ENCODE peak calls at places on chromosomes 16 and 17, in ten cellular contexts. E is lower leg skin; V is neural progenitor cell; A is activated CD8-positive, alpha-beta T cell treated with anti-CD3 and anti-CD28 coated beads for 36 hours; H is left ventricle myocardium inferior; M is activated B cell treated with CpG ODN at 0.5 μM for 24 hours; C is foreskin keratinocyte; F is cardiac fibroblast; O is thoracic aorta; Q is GM13976. W is an unnamed sample.

GRCh38 chr17:14320098-14320497 is 19.2 kb downstream of the HS3ST3B1 start:
- DNase-seq in A (no peak), H (no peak), C (no peak), M (no peak), E (peak), Q (no peak), O (no peak), V (no peak), F (no peak), W (no peak)

GRCh38 chr17:65243838-65244237 is 106.7 kb downstream of the RGS9 start:
- DNase-seq in O (peak), C (no peak), E (peak), F (peak), M (no peak), Q (no peak), A (peak), H (no peak), V (peak), W (no peak)

GRCh38 chr17:48037036-48037881 is at the start of gene COPZ2:
- DNase-seq in O (peak), A (peak), Q (peak), C (no peak), M (peak), H (peak), F (peak), E (peak), V (peak), W (peak)

GRCh38 chr17:30524847-30525246 is 47.6 kb downstream of the GOSR1 start:
- DNase-seq in A (no peak), F (peak), E (no peak), H (no peak), C (no peak), V (no peak), Q (no peak), M (no peak), O (no peak), W (no peak)

GRCh38 chr17:6094926-6095325 is 24.7 kb downstream of the WSCD1 start:
- DNase-seq in C (no peak), Q (no peak), M (no peak), F (no peak), O (no peak), A (no peak), H (no peak), V (no peak), E (no peak), W (no peak)

GRCh38 chr17:27770877-27771276 is 29.5 kb downstream of the NOS2 start:
- DNase-seq in F (no peak), E (no peak), H (no peak), M (no peak), Q (no peak), V (no peak), O (no peak), A (no peak), C (no peak), W (no peak)

GRCh38 chr16:73037331-73037745 is 10.6 kb downstream of the ZFHX3 start:
- DNase-seq in C (no peak), E (no peak), A (no peak), V (no peak), H (peak), Q (peak), F (no peak), M (no peak), O (no peak), W (no peak)

GRCh38 chr16:85370881-85371651 is 242.1 kb upstream of the GSE1 start:
- DNase-seq in H (no peak), V (no peak), C (no peak), Q (no peak), M (no peak), E (peak), A (no peak), F (peak), O (peak), W (no peak)

GRCh38 chr16:14424595-14424994 is 205.5 kb downstream of the PARN start:
- DNase-seq in M (no peak), C (no peak), V (no peak), A (no peak), O (no peak), F (no peak), Q (no peak), H (no peak), E (no peak), W (no peak)

GRCh38 chr16:35862242-35862641 is 2402.8 kb downstream of the TP53TG3F start:
- DNase-seq in O (no peak), M (no peak), H (no peak), F (no peak), V (no peak), Q (no peak), A (no peak), C (no peak), E (no peak), W (no peak)

GRCh38 chr17:14688134-14688533 is 387.3 kb downstream of the HS3ST3B1 start:
- DNase-seq in C (no peak), V (no peak), M (no peak), E (no peak), A (no peak), H (no peak), Q (no peak), O (no peak), F (no peak), W (no peak)

GRCh38 chr16:57187508-57187854 is 1.4 kb downstream of the RSPRY1 start:
- DNase-seq in A (peak), Q (peak), C (no peak), E (no peak), V (no peak), M (no peak), O (no peak), H (no peak), F (no peak), W (peak)

GRCh38 chr17:9928601-9929341 is 23.7 kb upstream of the RCVRN start:
- DNase-seq in Q (no peak), O (no peak), E (no peak), A (no peak), F (peak), H (no peak), M (no peak), V (peak), C (peak), W (no peak)

GRCh38 chr16:21159281-21159951 is 942 bp downstream of the LDAF1 start:
- DNase-seq in Q (peak), V (peak), E (peak), A (peak), F (peak), C (peak), H (peak), O (no peak), M (peak), W (peak)

GRCh38 chr17:73309727-73310555 is 1.9 kb downstream of the CDC42EP4 start:
- DNase-seq in H (no peak), O (no peak), A (no peak), V (peak), M (no peak), Q (no peak), C (no peak), E (no peak), F (peak), W (no peak)

GRCh38 chr17:78375401-78376079 is 2.9 kb upstream of the PGS1 start:
- DNase-seq in C (peak), M (no peak), A (no peak), H (no peak), O (no peak), Q (no peak), F (peak), V (no peak), E (peak), W (no peak)

GRCh38 chr17:72383053-72383847 is 262.4 kb downstream of the SOX9 start:
- DNase-seq in Q (no peak), E (no peak), M (no peak), A (no peak), F (no peak), H (peak), V (peak), C (no peak), O (no peak), W (no peak)

GRCh38 chr17:17401271-17401781 is 75.5 kb upstream of the MED9 start:
- DNase-seq in E (no peak), V (peak), H (no peak), C (no peak), M (no peak), F (peak), A (peak), O (no peak), Q (no peak), W (no peak)
- TF ChIP-seq CTCF in E (no peak), V (peak), H (no peak), C (peak), M (no peak), F (peak), A (peak), O (no peak), Q (no peak), W (peak)

GRCh38 chr17:35740997-35741931 is 9.8 kb downstream of the RASL10B start:
- DNase-seq in E (peak), A (peak), M (no peak), O (no peak), H (no peak), F (no peak), V (peak), C (no peak), Q (peak), W (peak)
- TF ChIP-seq CTCF in E (no peak), A (peak), M (no peak), O (no peak), H (no peak), F (no peak), V (no peak), C (no peak), Q (no peak), W (no peak)

GRCh38 chr17:77209330-77209748 is 68.6 kb downstream of the SEC14L1 start:
- DNase-seq in O (no peak), V (no peak), H (no peak), M (no peak), A (no peak), Q (no peak), E (no peak), F (no peak), C (no peak), W (no peak)

GRCh38 chr17:77207689-77208216 is 67.0 kb downstream of the SEC14L1 start:
- DNase-seq in Q (no peak), V (no peak), H (no peak), M (no peak), A (no peak), F (no peak), O (no peak), E (no peak), C (no peak), W (no peak)

GRCh38 chr17:77208856-77209255 is 68.1 kb downstream of the SEC14L1 start:
- DNase-seq in E (no peak), M (no peak), C (no peak), F (no peak), H (no peak), A (no peak), Q (no peak), V (no peak), O (no peak), W (no peak)

GRCh38 chr17:77206557-77206956 is 65.8 kb downstream of the SEC14L1 start:
- DNase-seq in A (no peak), E (no peak), H (no peak), F (peak), M (no peak), C (no peak), V (no peak), O (no peak), Q (no peak), W (no peak)

GRCh38 chr17:77208217-77208808 is 67.5 kb downstream of the SEC14L1 start:
- DNase-seq in E (no peak), Q (no peak), F (peak), H (no peak), O (no peak), A (no peak), V (peak), M (no peak), C (no peak), W (no peak)
- TF ChIP-seq CTCF in E (no peak), Q (no peak), F (no peak), H (peak), O (peak), A (no peak), V (peak), M (no peak), C (no peak), W (no peak)

GRCh38 chr17:40060887-40061480 is 1.8 kb upstream of the THRA start:
- DNase-seq in Q (no peak), A (no peak), V (no peak), E (no peak), O (no peak), C (no peak), H (no peak), M (no peak), F (no peak), W (no peak)

GRCh38 chr17:40063915-40064531 is 1.3 kb downstream of the THRA start:
- DNase-seq in F (no peak), V (no peak), E (no peak), H (no peak), O (no peak), M (no peak), Q (no peak), C (no peak), A (peak), W (no peak)

GRCh38 chr17:40063034-40063765 is 435 bp downstream of the THRA start:
- DNase-seq in F (peak), V (peak), Q (peak), M (no peak), H (peak), E (peak), A (peak), O (no peak), C (no peak), W (peak)

GRCh38 chr17:40061532-40062038 is 1.2 kb upstream of the THRA start:
- DNase-seq in Q (no peak), O (no peak), M (no peak), H (no peak), E (no peak), V (no peak), F (no peak), A (no peak), C (no peak), W (no peak)

GRCh38 chr17:40062347-40063033 is at the start of gene THRA:
- DNase-seq in C (no peak), H (peak), Q (peak), V (peak), E (peak), A (peak), O (no peak), M (peak), F (peak), W (peak)
- TF ChIP-seq CTCF in C (no peak), H (no peak), Q (peak), V (no peak), E (no peak), A (no peak), O (no peak), M (no peak), F (no peak), W (peak)

GRCh38 chr16:6897910-6898475 is 434.7 kb upstream of the RBFOX1 start:
- DNase-seq in C (no peak), F (no peak), E (no peak), M (no peak), Q (no peak), O (no peak), V (peak), A (no peak), H (no peak), W (no peak)
- TF ChIP-seq CTCF in C (no peak), F (no peak), E (no peak), M (no peak), Q (no peak), O (no peak), V (no peak), A (no peak), H (no peak), W (no peak)

GRCh38 chr17:8836821-8837426 is 30.6 kb downstream of the PIK3R6 start:
- DNase-seq in F (no peak), H (no peak), O (no peak), C (no peak), M (no peak), Q (no peak), A (no peak), V (no peak), E (peak), W (no peak)

GRCh38 chr17:8832711-8833352 is 33.7 kb upstream of the MFSD6L start:
- DNase-seq in H (no peak), M (peak), C (no peak), A (peak), E (peak), F (no peak), O (no peak), V (peak), Q (peak), W (no peak)

GRCh38 chr17:8837438-8838075 is 29.9 kb downstream of the PIK3R6 start:
- DNase-seq in C (no peak), M (no peak), E (peak), F (no peak), A (no peak), O (no peak), Q (no peak), H (no peak), V (no peak), W (no peak)

GRCh38 chr17:8835631-8836364 is 31.7 kb downstream of the PIK3R6 start:
- DNase-seq in V (no peak), Q (no peak), E (peak), C (no peak), A (no peak), M (no peak), O (no peak), H (no peak), F (no peak), W (no peak)

GRCh38 chr17:8835106-8835505 is 32.4 kb downstream of the PIK3R6 start:
- DNase-seq in E (no peak), C (no peak), V (no peak), F (no peak), M (no peak), Q (no peak), A (no peak), O (no peak), H (no peak), W (no peak)
- TF ChIP-seq CTCF in E (no peak), C (no peak), V (no peak), F (no peak), M (no peak), Q (no peak), A (no peak), O (no peak), H (no peak), W (no peak)

GRCh38 chr16:66515543-66516171 is 34.3 kb downstream of the TK2 start:
- DNase-seq in M (no peak), F (peak), V (no peak), Q (peak), A (peak), H (no peak), C (peak), O (no peak), E (peak), W (peak)
- TF ChIP-seq CTCF in M (no peak), F (peak), V (peak), Q (peak), A (peak), H (peak), C (peak), O (peak), E (no peak), W (peak)

DNA sequence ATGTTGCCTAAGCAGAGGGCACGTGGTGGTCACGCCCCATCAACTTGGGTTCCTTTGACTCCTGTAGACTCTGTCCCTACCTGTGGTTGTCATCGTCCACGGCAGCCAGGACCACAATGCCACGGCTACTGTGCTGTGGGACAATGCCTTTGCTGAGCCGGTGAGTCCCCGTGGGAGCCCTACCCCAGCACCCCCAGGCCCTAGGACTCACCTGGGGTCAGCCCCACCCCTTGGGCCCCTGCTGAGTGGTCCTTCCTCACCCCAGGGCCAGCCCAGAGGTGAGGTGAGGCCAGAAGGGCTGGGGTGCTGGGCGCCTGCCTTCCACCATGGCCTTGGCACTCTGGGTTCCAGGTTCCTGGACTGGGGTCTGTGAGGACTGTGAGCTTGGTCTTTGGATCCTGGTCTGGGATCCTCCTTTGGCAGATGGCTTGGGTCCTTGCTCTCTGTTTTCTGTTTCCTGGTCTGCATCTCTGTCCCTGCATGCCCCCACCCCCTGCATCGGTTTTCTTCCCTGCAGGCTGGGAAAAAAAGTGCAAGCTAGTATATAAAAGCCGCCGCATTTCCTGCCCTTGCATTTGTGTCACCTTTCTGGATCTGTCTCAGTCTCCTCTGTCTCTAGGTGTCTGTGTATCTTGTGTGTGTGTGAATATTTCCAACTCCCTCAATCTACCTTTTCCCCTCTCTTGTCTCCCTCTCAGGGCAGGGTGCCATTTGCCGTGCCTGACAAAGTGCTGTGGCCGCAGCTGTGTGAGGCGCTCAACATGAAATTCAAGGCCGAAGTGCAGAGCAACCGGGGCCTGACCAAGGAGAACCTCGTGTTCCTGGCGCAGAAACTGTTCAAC is 17.5 kb downstream of the STAT5A start:
- DNase-seq in H (no peak), Q (no peak), C (no peak), O (no peak), E (no peak), A (peak), F (no peak), V (no peak), M (no peak), W (no peak)
- TF ChIP-seq CTCF in H (no peak), Q (no peak), C (no peak), O (no peak), E (no peak), A (no peak), F (no peak), V (no peak), M (no peak), W (no peak)

GRCh38 chr17:1934901-1935300 is 90.2 kb downstream of the RTN4RL1 start:
- DNase-seq in Q (no peak), M (no peak), H (no peak), A (no peak), V (no peak), O (no peak), F (no peak), E (no peak), C (no peak), W (no peak)

GRCh38 chr17:1937461-1937860 is 87.7 kb downstream of the RTN4RL1 start:
- DNase-seq in C (no peak), M (no peak), H (no peak), F (no peak), E (no peak), Q (no peak), V (no peak), O (no peak), A (no peak), W (no peak)

GRCh38 chr17:1939979-1940809 is 84.9 kb downstream of the RTN4RL1 start:
- DNase-seq in O (no peak), C (no peak), A (no peak), M (no peak), H (no peak), F (no peak), V (no peak), Q (no peak), E (no peak), W (peak)

GRCh38 chr17:1933875-1934715 is 91.0 kb downstream of the RTN4RL1 start:
- DNase-seq in E (no peak), F (no peak), O (no peak), M (no peak), V (peak), A (no peak), H (no peak), Q (no peak), C (no peak), W (peak)

DNA sequence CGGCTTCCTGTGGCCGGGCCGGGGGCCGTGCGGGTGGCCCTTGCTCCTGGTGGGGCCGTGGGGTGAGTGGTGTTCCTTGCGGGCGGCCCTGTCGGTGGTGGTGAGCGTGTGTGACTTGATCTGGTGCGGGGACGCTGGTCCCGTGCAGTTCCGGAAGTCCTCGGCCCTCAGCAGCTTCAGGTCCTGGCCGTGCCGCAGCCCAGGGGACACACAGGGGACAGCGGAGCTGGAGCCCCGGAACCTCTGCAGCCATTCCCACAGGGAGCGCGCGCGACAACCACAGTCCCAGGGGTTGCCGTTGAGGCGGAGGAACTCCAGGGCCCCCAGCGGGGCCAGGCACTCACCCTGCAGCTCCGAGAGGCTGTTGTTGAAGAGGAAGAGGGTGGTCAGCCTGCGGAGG is 88.4 kb downstream of the RTN4RL1 start:
- DNase-seq in O (no peak), V (no peak), M (no peak), H (no peak), E (no peak), Q (no peak), A (no peak), C (no peak), F (no peak), W (no peak)
- TF ChIP-seq CTCF in O (no peak), V (no peak), M (no peak), H (no peak), E (no peak), Q (no peak), A (no peak), C (no peak), F (no peak), W (no peak)

W was measured in GM13977.